ENCODE peak calls at places on chromosomes 5 and 9, in four cellular contexts. H is A673, Q is mucosa of descending colon, A is HepG2. S is an unnamed sample.

GRCh38 chr5:67475489-67475888 is 278.9 kb upstream of the CD180 start:
- DNase-seq in H (no peak), Q (no peak), A (no peak), S (no peak)

GRCh38 chr9:81375461-81376100 is 313.8 kb downstream of the TLE1 start:
- DNase-seq in H (no peak), Q (no peak), A (no peak), S (no peak)

GRCh38 chr9:87122947-87123685 is 175.8 kb upstream of the GAS1 start:
- DNase-seq in H (no peak), Q (no peak), A (no peak), S (no peak)

GRCh38 chr5:37836173-37837100 is 3.4 kb downstream of the GDNF start:
- DNase-seq in H (no peak), Q (no peak), A (no peak), S (peak)

GRCh38 chr5:127596501-127596900 is 52.4 kb upstream of the CTXN3 start:
- DNase-seq in H (no peak), Q (no peak), A (no peak), S (no peak)

GRCh38 chr5:73901045-73901444 is 275.0 kb downstream of the ARHGEF28 start:
- DNase-seq in H (peak), Q (no peak), A (no peak), S (no peak)

GRCh38 chr9:91060520-91061343 is 259.1 kb downstream of the SYK start:
- DNase-seq in H (no peak), Q (no peak), A (peak), S (no peak)

GRCh38 chr5:151448038-151448985 is 909 bp downstream of the SLC36A1 start:
- DNase-seq in H (peak), Q (no peak), A (peak), S (peak)

GRCh38 chr5:37721447-37721871 is 118.4 kb downstream of the GDNF start:
- DNase-seq in H (peak), Q (no peak), A (no peak), S (no peak)

GRCh38 chr5:1415059-1415425 is 30.2 kb downstream of the SLC6A3 start:
- DNase-seq in H (no peak), Q (peak), A (no peak), S (no peak)

GRCh38 chr9:114124666-114125580 is 25.8 kb upstream of the KIF12 start:
- DNase-seq in H (no peak), Q (no peak), A (no peak), S (no peak)

GRCh38 chr5:62340392-62340791 is 34.4 kb downstream of the KIF2A start:
- DNase-seq in H (peak), Q (no peak), A (peak), S (no peak)
- TF ChIP-seq CTCF in H (peak), Q (no peak), A (peak), S (no peak)

GRCh38 chr9:82570226-82570625 is 492.7 kb downstream of the RASEF start:
- DNase-seq in H (no peak), Q (no peak), A (no peak), S (no peak)
- TF ChIP-seq CTCF in H (no peak), Q (no peak), A (peak), S (no peak)

GRCh38 chr5:16504571-16504970 is 39.0 kb upstream of the ZNF622 start:
- DNase-seq in H (no peak), Q (no peak), A (no peak), S (no peak)
- TF ChIP-seq CTCF in H (no peak), Q (no peak), A (no peak), S (no peak)

DNA sequence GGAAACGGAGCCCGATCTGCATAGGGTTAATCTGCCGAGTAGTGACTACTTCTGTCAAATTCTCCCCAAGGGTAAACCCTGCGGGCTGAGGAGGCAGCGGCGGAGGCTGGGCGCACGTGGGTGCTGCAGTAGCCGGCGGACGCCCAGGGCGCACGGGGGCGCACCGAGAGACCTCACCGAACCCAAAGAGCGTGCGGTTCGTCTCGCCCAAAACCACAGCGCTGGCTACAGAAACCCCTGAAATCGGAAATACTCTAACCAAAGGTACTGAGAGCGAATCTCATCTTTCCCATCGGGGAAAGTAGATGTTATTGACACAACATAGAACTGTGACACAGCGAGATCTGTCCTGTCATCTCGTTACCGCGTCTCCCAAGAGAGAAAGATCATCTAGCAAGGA is 56.0 kb upstream of the SHC3 start:
- DNase-seq in H (peak), Q (no peak), A (no peak), S (peak)
- TF ChIP-seq CTCF in H (peak), Q (no peak), A (no peak), S (no peak)

DNA sequence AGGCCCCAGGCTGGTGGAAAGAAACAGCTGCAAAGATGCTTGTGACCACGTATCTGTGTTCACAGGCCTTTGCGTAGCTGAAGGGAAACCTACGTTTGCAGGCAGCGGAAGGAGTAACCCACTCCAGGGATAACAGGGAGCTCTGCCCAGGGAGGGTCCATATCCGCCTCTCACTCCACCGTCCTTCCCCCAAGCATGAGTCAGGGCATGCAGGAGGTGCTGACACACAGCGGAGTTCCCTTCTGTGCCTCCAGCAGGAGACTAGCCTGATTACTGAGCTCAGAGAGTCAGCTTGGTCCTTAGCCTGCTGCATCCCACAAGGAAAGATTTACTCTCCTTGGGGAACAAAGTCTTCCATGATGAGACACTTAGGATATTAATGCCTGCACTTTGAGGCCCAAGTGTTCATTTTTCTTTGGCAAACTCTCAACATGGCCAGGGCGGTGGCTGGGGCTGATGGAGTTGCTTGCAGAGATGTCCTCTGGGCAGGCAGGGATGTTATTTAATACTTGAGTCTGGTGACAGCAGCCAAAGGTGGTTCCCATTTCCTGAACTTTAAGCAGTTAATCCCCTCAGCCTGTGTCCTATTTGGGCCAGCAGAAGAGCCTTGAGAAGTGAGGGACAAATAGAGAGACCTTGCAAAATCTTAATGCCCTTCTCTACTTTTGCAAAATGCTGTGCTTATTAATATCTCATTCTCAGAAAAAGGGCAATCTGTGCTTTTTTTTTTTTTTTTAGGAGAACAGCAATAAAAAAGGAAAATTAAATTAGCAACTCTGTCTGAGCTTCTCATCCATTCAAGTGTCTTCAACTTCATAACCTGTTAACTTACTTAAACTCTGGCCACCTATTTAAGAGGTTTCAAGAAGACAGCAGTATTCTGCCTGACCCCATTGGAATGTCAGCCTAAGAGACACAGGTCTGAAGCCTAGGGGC is 222.1 kb downstream of the HSPA4 start:
- DNase-seq in H (no peak), Q (no peak), A (no peak), S (no peak)
- TF ChIP-seq CTCF in H (no peak), Q (no peak), A (no peak), S (no peak)

DNA sequence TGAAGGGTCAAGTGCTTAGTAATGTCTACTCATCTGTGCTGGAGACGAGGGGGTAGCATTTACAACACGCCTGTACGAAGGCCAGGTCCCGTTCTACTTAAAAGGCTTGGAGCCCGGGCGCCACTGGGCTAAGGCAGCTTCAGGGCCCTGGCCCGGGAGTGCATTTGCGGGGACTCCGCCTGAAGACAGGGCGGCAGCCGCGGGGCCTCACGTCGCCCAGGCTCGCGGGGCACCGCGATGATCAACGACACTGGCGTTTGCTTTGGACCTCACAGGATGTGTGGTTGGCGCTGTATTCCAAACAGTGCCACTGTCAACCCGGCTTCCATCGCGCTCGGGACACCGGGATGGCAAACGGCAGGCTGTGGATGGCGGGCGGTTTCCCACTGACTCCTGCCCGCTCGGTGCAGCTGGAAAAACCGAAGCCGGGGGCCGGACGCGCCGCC is 1.1 kb upstream of the TENT4A start:
- DNase-seq in H (peak), Q (peak), A (peak), S (peak)
- TF ChIP-seq CTCF in H (no peak), Q (no peak), A (no peak), S (no peak)

DNA sequence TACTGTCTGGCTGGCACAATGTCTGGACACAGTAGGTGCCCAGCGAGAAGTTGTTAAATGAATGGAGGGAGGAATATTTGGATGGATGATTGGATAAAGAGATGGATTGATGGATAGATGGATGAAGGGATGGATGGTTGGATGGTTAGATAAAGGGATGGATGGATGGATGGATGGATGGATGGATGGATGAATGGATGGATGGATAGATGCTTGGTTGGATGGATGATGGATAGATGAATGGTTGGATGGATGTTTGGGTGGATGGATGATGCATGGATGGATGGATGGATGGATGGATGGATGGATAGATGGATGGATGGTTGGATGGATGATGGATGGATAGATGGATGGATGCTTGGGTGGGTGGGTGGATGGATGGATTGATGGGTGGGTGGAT is 90.4 kb downstream of the UBE2QL1 start:
- DNase-seq in H (no peak), Q (no peak), A (no peak), S (no peak)
- TF ChIP-seq CTCF in H (no peak), Q (no peak), A (no peak), S (no peak)

DNA sequence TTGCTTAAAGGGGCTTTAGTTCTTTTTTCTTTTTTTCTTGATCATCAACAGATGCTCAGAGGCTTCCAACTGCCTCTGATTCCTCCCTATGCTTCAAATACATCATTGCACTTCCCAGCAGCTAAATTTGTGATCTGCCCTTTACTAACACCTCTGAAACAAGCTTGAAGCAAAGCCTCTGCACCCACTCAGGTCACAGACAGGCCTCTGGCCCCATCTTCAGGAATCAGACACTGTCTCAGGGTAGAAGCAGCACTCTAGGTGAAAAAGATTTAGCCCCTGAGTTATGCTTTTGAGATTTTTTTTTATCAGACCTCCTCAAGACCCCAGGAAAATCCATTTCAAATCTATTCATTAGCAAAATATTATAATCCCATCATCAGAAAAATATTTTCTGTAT is 91.5 kb downstream of the MAMDC2 start:
- DNase-seq in H (no peak), Q (no peak), A (no peak), S (no peak)
- TF ChIP-seq CTCF in H (no peak), Q (no peak), A (no peak), S (no peak)

DNA sequence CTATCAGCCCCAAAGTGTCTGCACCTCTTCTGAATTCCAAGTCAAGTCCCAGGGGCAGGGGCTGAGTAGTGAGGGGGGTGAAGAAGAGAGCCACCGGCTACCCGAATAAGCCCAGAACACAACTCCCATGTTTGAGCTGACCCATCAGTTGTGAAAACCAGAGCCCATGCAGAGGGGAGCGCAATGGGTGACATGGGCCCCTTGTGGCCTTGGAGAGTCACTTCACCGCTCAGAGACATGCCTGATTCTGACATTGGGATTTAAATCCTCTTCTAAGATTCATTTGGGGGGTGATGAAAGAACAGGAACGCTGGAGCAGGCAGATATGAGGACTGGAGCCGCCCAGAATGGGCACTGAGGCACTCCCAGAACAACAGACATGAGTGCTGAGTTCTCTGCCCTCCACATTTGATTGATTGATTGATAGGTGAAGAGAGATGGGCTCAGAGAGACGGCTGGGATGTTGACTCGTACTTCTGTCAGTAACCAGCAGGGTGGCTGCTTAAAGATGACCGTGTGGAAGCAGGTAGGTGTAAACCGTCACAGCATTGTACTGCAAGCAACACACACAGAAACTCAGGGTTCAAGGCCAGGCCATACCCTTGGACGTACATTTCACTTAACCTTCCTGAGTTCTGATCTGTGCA is 74.3 kb downstream of the GPR21 start:
- DNase-seq in H (no peak), Q (no peak), A (no peak), S (no peak)
- TF ChIP-seq CTCF in H (no peak), Q (no peak), A (no peak), S (peak)